ENCODE peak calls at places on chromosomes 7 and 10, in four cellular contexts. One of them, this sample, is unnamed.

GRCh38 chr7:100124301-100125229 is 2.2 kb upstream of the MBLAC1 start:
- DNase-seq in H1: no peak
- DNase-seq in H9: no peak
- DNase-seq in IMR-90: no peak
- DNase-seq in this sample: no peak

GRCh38 chr7:83161186-83161585 is 1.5 kb downstream of the PCLO start:
- DNase-seq in H9: no peak
- DNase-seq in H1: no peak
- DNase-seq in IMR-90: no peak
- DNase-seq in this sample: peak

GRCh38 chr7:157702311-157703023 is 365.7 kb downstream of the DNAJB6 start:
- DNase-seq in H1: no peak
- DNase-seq in H9: no peak
- DNase-seq in IMR-90: no peak
- DNase-seq in this sample: no peak

GRCh38 chr7:113246698-113247097 is 128.3 kb upstream of the SMIM30 start:
- DNase-seq in H1: no peak
- DNase-seq in H9: no peak
- DNase-seq in IMR-90: no peak
- DNase-seq in this sample: no peak

GRCh38 chr10:114458955-114459354 is 54.7 kb upstream of the AFAP1L2 start:
- DNase-seq in H1: peak
- DNase-seq in H9: peak
- DNase-seq in IMR-90: peak
- DNase-seq in this sample: peak

GRCh38 chr7:101299511-101300464 is 21.8 kb downstream of the IFT22 start:
- DNase-seq in IMR-90: no peak
- DNase-seq in H9: peak
- DNase-seq in H1: no peak
- DNase-seq in this sample: peak

GRCh38 chr10:69571618-69572158 is 1.5 kb downstream of the NEUROG3 start:
- DNase-seq in H1: no peak
- DNase-seq in IMR-90: no peak
- DNase-seq in H9: peak
- DNase-seq in this sample: no peak

GRCh38 chr10:3538850-3539531 is 246.0 kb downstream of the KLF6 start:
- DNase-seq in H1: peak
- DNase-seq in H9: no peak
- DNase-seq in IMR-90: peak
- DNase-seq in this sample: peak

GRCh38 chr7:34523233-34523918 is 134.6 kb upstream of the NPSR1 start:
- DNase-seq in IMR-90: no peak
- DNase-seq in H1: no peak
- DNase-seq in H9: no peak
- DNase-seq in this sample: no peak

GRCh38 chr10:10722422-10722821 is 295.2 kb upstream of the CELF2 start:
- DNase-seq in IMR-90: no peak
- DNase-seq in H9: no peak
- DNase-seq in H1: no peak
- DNase-seq in this sample: no peak

GRCh38 chr7:112470194-112470593 is 10.6 kb upstream of the LSMEM1 start:
- DNase-seq in H1: no peak
- DNase-seq in H9: no peak
- DNase-seq in IMR-90: no peak
- DNase-seq in this sample: no peak

GRCh38 chr10:95277201-95277570 is 13.6 kb downstream of the PDLIM1 start:
- DNase-seq in H9: no peak
- DNase-seq in H1: no peak
- DNase-seq in IMR-90: no peak
- DNase-seq in this sample: no peak

GRCh38 chr7:135678612-135679575 is 16.6 kb downstream of the STMP1 start:
- DNase-seq in H9: no peak
- DNase-seq in IMR-90: peak
- DNase-seq in H1: no peak
- DNase-seq in this sample: no peak

GRCh38 chr7:99741438-99741795 is 6.4 kb upstream of the CYP3A7 start:
- DNase-seq in H9: no peak
- DNase-seq in H1: no peak
- DNase-seq in IMR-90: no peak
- DNase-seq in this sample: no peak

GRCh38 chr7:137878333-137878961 is 31.7 kb upstream of the DGKI start:
- DNase-seq in H1: no peak
- DNase-seq in IMR-90: peak
- DNase-seq in H9: no peak
- DNase-seq in this sample: peak

GRCh38 chr10:23439920-23440875 is 1.3 kb downstream of the OTUD1 start:
- DNase-seq in H1: no peak
- DNase-seq in H9: peak
- DNase-seq in IMR-90: peak
- DNase-seq in this sample: peak

GRCh38 chr10:101070098-101070497 is 8.3 kb downstream of the KAZALD1 start:
- DNase-seq in IMR-90: no peak
- DNase-seq in H1: no peak
- DNase-seq in H9: no peak
- DNase-seq in this sample: no peak

GRCh38 chr10:9126728-9127127 is 1072.2 kb downstream of the GATA3 start:
- DNase-seq in IMR-90: no peak
- DNase-seq in H9: no peak
- DNase-seq in H1: no peak
- DNase-seq in this sample: no peak

GRCh38 chr10:124561206-124561605 is 99.6 kb downstream of the LHPP start:
- DNase-seq in IMR-90: no peak
- DNase-seq in H1: no peak
- DNase-seq in H9: no peak
- DNase-seq in this sample: no peak

GRCh38 chr10:6796231-6796630 is 216.2 kb upstream of the PRKCQ start:
- DNase-seq in H1: no peak
- DNase-seq in H9: peak
- DNase-seq in IMR-90: no peak
- DNase-seq in this sample: peak

GRCh38 chr7:101952355-101953247 is 135.2 kb downstream of the CUX1 start:
- DNase-seq in IMR-90: peak
- DNase-seq in H1: no peak
- DNase-seq in H9: no peak
- DNase-seq in this sample: no peak

GRCh38 chr10:60828489-60828852 is 50.2 kb downstream of the CDK1 start:
- DNase-seq in H1: no peak
- DNase-seq in IMR-90: peak
- DNase-seq in H9: no peak
- DNase-seq in this sample: no peak

GRCh38 chr10:4677296-4678021 is 148.5 kb upstream of the AKR1E2 start:
- DNase-seq in IMR-90: peak
- DNase-seq in H1: no peak
- DNase-seq in H9: no peak
- DNase-seq in this sample: no peak

DNA sequence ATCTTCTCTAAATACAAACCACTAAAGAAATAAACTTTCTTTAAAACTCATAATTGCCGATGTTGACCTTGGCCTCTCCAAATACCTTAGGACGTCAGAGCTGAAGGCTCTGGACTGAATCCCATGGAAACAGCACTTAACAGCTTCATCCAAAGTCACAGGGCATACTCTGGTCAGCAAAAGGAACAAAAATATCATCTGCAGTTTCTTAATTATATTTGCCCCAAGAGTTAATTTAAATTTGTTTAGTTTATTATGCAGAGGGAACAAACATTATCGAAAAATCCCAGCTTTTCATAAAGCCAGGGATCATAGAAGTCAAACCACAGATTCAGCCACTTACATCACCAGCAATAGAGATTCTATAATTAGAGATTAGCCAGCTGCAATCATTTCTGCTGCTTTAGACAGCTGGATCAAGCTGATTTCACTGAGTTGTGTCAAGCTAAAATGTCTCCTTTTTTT is 20.5 kb upstream of the FAM13C start:
- DNase-seq in H1: no peak
- DNase-seq in H9: no peak
- DNase-seq in IMR-90: peak
- DNase-seq in this sample: no peak
- H3K56ac ChIP-seq in H1: no peak
- H3K56ac ChIP-seq in H9: no peak
- H3K56ac ChIP-seq in IMR-90: no peak
- H3K56ac ChIP-seq in this sample: no peak

GRCh38 chr10:130969700-130970099 is 341.8 kb downstream of the TCERG1L start:
- DNase-seq in IMR-90: no peak
- DNase-seq in H1: no peak
- DNase-seq in H9: no peak
- DNase-seq in this sample: no peak

GRCh38 chr10:130971123-130971435 is 340.4 kb downstream of the TCERG1L start:
- DNase-seq in H9: no peak
- DNase-seq in H1: no peak
- DNase-seq in IMR-90: no peak
- DNase-seq in this sample: no peak

GRCh38 chr10:130970341-130971122 is 341.0 kb downstream of the TCERG1L start:
- DNase-seq in IMR-90: no peak
- DNase-seq in H9: peak
- DNase-seq in H1: no peak
- DNase-seq in this sample: no peak

GRCh38 chr10:130974171-130974570 is 337.4 kb downstream of the TCERG1L start:
- DNase-seq in IMR-90: no peak
- DNase-seq in H9: no peak
- DNase-seq in H1: no peak
- DNase-seq in this sample: no peak

GRCh38 chr10:130973127-130973839 is 338.2 kb downstream of the TCERG1L start:
- DNase-seq in H1: no peak
- DNase-seq in IMR-90: no peak
- DNase-seq in H9: no peak
- DNase-seq in this sample: no peak
- H3K56ac ChIP-seq in H1: no peak
- H3K56ac ChIP-seq in IMR-90: no peak
- H3K56ac ChIP-seq in H9: no peak
- H3K56ac ChIP-seq in this sample: no peak

DNA sequence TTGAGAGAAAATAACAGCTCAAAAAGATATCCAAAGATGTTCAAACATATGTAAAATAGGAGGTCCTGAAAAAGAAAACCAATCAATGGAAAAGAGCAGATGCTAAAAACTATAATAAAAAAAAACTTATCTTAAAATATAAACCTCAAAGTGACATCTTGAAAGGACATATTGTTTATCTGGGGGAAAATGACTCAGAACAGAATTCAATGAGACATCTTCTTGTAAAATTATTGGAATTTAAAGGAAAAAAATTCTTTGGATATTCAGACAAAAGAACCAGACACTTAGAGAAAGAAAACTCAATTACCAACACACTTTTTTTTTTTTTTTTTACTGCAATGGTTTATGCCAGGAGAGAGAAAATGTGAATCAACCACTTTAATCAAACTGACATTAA is 58.9 kb downstream of the NAMPT start:
- DNase-seq in H9: no peak
- DNase-seq in H1: no peak
- DNase-seq in IMR-90: peak
- DNase-seq in this sample: no peak
- H3K56ac ChIP-seq in H9: no peak
- H3K56ac ChIP-seq in H1: no peak
- H3K56ac ChIP-seq in IMR-90: no peak
- H3K56ac ChIP-seq in this sample: no peak

DNA sequence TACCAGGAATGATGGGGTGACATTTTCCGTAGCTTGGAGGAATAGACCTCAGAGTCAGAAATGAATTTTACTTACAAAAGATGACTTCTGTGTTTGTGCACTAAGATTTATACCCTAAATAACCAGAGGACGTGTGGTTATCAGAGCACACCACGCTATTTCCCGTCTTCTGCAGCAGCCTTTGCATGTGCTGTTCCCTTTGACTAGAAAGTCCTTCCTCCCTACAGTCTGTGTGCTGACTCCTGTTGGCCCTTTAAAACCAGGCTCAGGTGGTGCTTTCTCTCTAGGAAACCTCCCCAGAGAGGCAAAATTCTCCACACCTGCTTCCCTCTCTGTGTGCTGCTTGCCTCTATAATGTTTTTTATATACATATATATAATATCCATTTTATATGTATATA is 73.3 kb upstream of the SMNDC1 start:
- DNase-seq in H9: no peak
- DNase-seq in H1: no peak
- DNase-seq in IMR-90: no peak
- DNase-seq in this sample: no peak
- H3K56ac ChIP-seq in H9: no peak
- H3K56ac ChIP-seq in H1: no peak
- H3K56ac ChIP-seq in IMR-90: no peak
- H3K56ac ChIP-seq in this sample: no peak

GRCh38 chr7:98294798-98295382 is 13.4 kb downstream of the BRI3 start:
- DNase-seq in IMR-90: peak
- DNase-seq in H9: peak
- DNase-seq in H1: peak
- DNase-seq in this sample: peak

GRCh38 chr7:98293746-98294145 is 12.3 kb downstream of the BRI3 start:
- DNase-seq in H1: no peak
- DNase-seq in H9: no peak
- DNase-seq in IMR-90: no peak
- DNase-seq in this sample: no peak

GRCh38 chr7:98293265-98293664 is 11.8 kb downstream of the BRI3 start:
- DNase-seq in H9: no peak
- DNase-seq in IMR-90: no peak
- DNase-seq in H1: no peak
- DNase-seq in this sample: no peak

GRCh38 chr7:98295467-98296220 is 14.2 kb downstream of the BRI3 start:
- DNase-seq in H1: no peak
- DNase-seq in H9: no peak
- DNase-seq in IMR-90: no peak
- DNase-seq in this sample: no peak

GRCh38 chr7:98294326-98294725 is 12.8 kb downstream of the BRI3 start:
- DNase-seq in H9: no peak
- DNase-seq in IMR-90: no peak
- DNase-seq in H1: no peak
- DNase-seq in this sample: no peak
- H3K56ac ChIP-seq in H9: no peak
- H3K56ac ChIP-seq in IMR-90: no peak
- H3K56ac ChIP-seq in H1: no peak
- H3K56ac ChIP-seq in this sample: no peak

DNA sequence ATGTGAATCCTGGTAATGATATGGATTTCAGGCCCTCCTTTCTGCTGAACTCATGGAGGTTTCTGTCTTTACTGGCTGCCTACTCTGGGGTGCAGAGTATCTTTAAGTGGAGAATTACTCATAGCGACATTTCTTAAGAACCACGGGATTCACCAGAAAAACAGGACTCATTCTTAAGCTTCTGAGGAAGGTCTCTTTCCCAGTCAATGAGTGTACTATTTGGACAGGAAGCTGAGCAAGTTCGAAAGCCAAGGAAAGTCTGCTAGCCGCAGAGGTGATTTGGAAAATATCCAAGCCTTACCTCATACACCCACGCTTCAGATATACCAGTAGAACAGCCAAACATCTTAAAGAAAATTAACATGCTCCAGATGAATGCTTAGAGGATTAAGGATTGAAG is 377.6 kb upstream of the MYO3A start:
- DNase-seq in IMR-90: peak
- DNase-seq in H9: no peak
- DNase-seq in H1: no peak
- DNase-seq in this sample: no peak
- H3K56ac ChIP-seq in IMR-90: no peak
- H3K56ac ChIP-seq in H9: no peak
- H3K56ac ChIP-seq in H1: no peak
- H3K56ac ChIP-seq in this sample: no peak